ENCODE peak calls at places on chromosomes 4 and X, in five cellular contexts. Z, B, N, Q and C are unnamed samples.

GRCh38 chrX:40392599-40392998 is 188.2 kb upstream of the ATP6AP2 start:
- DNase-seq in Z (no peak), B (no peak), N (no peak), Q (no peak), C (no peak)

GRCh38 chr4:139942284-139942683 is 211.7 kb downstream of the MAML3 start:
- DNase-seq in Z (no peak), B (no peak), N (no peak), Q (no peak), C (no peak)

GRCh38 chrX:72110051-72110926 is 21.4 kb downstream of the RTL5 start:
- DNase-seq in Z (no peak), B (no peak), N (no peak), Q (no peak), C (no peak)

GRCh38 chr4:168832746-168833575 is 177.1 kb downstream of the CBR4 start:
- DNase-seq in Z (peak), B (no peak), N (no peak), Q (no peak), C (no peak)

GRCh38 chr4:167196386-167196785 is 37.9 kb downstream of the SPOCK3 start:
- DNase-seq in Z (no peak), B (no peak), N (no peak), Q (no peak), C (no peak)

GRCh38 chrX:119512145-119512800 is 44.0 kb downstream of the SLC25A5 start:
- DNase-seq in Z (peak), B (peak), N (peak), Q (peak), C (no peak)

GRCh38 chr4:48854395-48854683 is 23.5 kb downstream of the OCIAD1 start:
- DNase-seq in Z (no peak), B (no peak), N (no peak), Q (no peak), C (no peak)

GRCh38 chr4:186657766-186658165 is 65.9 kb downstream of the FAT1 start:
- DNase-seq in Z (no peak), B (peak), N (no peak), Q (no peak), C (no peak)

GRCh38 chr4:107519057-107519456 is 201.0 kb downstream of the PAPSS1 start:
- DNase-seq in Z (peak), B (peak), N (peak), Q (peak), C (no peak)

GRCh38 chr4:26878729-26879415 is 18.2 kb downstream of the STIM2 start:
- DNase-seq in Z (no peak), B (no peak), N (no peak), Q (no peak), C (no peak)

GRCh38 chr4:152348670-152349069 is 187.2 kb downstream of the FBXW7 start:
- DNase-seq in Z (no peak), B (no peak), N (no peak), Q (no peak), C (no peak)